ENCODE peak calls at places on chromosomes 5 and 9, in six cellular contexts. J is stimulated activated CD4-positive, alpha-beta T cell treated with anti-CD3 and anti-CD28 coated beads, Interleukin-4, amount 100 ng/mL, for 48 hours; N is H9; R is fibroblast of pulmonary artery; Z is cardiac septum; M is left ventricle myocardium superior. E is an unnamed sample.

GRCh38 chr9:134390537-134390936 is 64.3 kb downstream of the RXRA start:
- DNase-seq in M (no peak), Z (no peak), J (peak), R (no peak), N (no peak), E (no peak)

GRCh38 chr9:123220127-123220526 is 48.3 kb downstream of the STRBP start:
- DNase-seq in R (no peak), N (no peak), J (no peak), M (no peak), Z (no peak), E (no peak)

GRCh38 chr9:10260501-10260900 is 352.3 kb downstream of the PTPRD start:
- DNase-seq in N (no peak), J (no peak), M (no peak), Z (no peak), R (no peak), E (no peak)

GRCh38 chr5:180127682-180128670 is 56.4 kb upstream of the RNF130 start:
- DNase-seq in R (no peak), Z (peak), N (peak), J (no peak), M (no peak), E (no peak)

GRCh38 chr5:149486726-149487635 is 64.3 kb downstream of the CSNK1A1 start:
- DNase-seq in M (no peak), R (peak), Z (no peak), N (peak), J (no peak), E (no peak)

GRCh38 chr5:80962630-80963520 is 2.7 kb downstream of the RASGRF2 start:
- DNase-seq in R (no peak), Z (no peak), J (no peak), M (no peak), N (no peak), E (no peak)

GRCh38 chr5:181224390-181225234 is 1.5 kb downstream of the TRIM41 start:
- DNase-seq in N (no peak), R (no peak), M (no peak), Z (no peak), J (no peak), E (no peak)

GRCh38 chr5:17359451-17359965 is 138.5 kb upstream of the TAF11L2 start:
- DNase-seq in M (no peak), Z (no peak), R (peak), N (no peak), J (no peak), E (no peak)

GRCh38 chr5:169577966-169578365 is 5.6 kb upstream of the SPDL1 start:
- DNase-seq in Z (no peak), N (no peak), M (no peak), J (no peak), R (peak), E (no peak)

GRCh38 chr5:9545301-9545958 is 445 bp downstream of the SEMA5A start:
- DNase-seq in R (no peak), N (peak), Z (no peak), J (no peak), M (peak), E (peak)

GRCh38 chr5:73436535-73437125 is 11.9 kb downstream of the FOXD1 start:
- DNase-seq in J (no peak), N (peak), Z (no peak), R (no peak), M (no peak), E (no peak)

GRCh38 chr5:50967388-50968039 is 301.1 kb downstream of the PARP8 start:
- DNase-seq in R (no peak), M (no peak), J (no peak), Z (no peak), N (peak), E (no peak)

GRCh38 chr5:18745591-18745987 is 1111.3 kb downstream of the TAF11L14 start:
- DNase-seq in N (no peak), J (no peak), M (peak), R (no peak), Z (no peak), E (no peak)

GRCh38 chr9:130461218-130461630 is 16.5 kb downstream of the ASS1 start:
- DNase-seq in J (peak), N (peak), M (peak), R (peak), Z (no peak), E (no peak)

GRCh38 chr5:31383734-31384133 is 148.2 kb downstream of the DROSHA start:
- DNase-seq in R (peak), M (no peak), J (no peak), Z (no peak), N (no peak), E (no peak)

GRCh38 chr5:43113546-43113945 is 7.2 kb upstream of the ZNF131 start:
- DNase-seq in M (no peak), N (no peak), R (no peak), Z (no peak), J (no peak), E (no peak)

GRCh38 chr9:36995927-36996471 is 38.1 kb downstream of the PAX5 start:
- DNase-seq in J (peak), R (peak), N (peak), Z (no peak), M (peak), E (no peak)

GRCh38 chr5:33346534-33346933 is 94.2 kb upstream of the TARS1 start:
- DNase-seq in R (no peak), M (no peak), J (no peak), Z (no peak), N (no peak), E (no peak)

GRCh38 chr5:179699640-179700298 is 1.0 kb downstream of the CANX start:
- DNase-seq in R (peak), N (no peak), Z (no peak), J (peak), M (no peak), E (no peak)

GRCh38 chr9:115263731-115264130 is 145.8 kb upstream of the TNC start:
- DNase-seq in R (peak), N (no peak), Z (no peak), M (no peak), J (no peak), E (no peak)

E was measured in chondrocyte.